ENCODE peak calls at places on chromosome 6, in seven cellular contexts. One of them, this sample, is unnamed. For H3K27me3, the result is how much of the 10 kb centered on the place peaks cover.

GRCh38 chr6:106469882-106470281 is 109.4 kb downstream of the CRYBG1 start:
- DNase-seq in IMR-90: no peak
- DNase-seq in heart left ventricle: no peak
- DNase-seq in transverse colon: peak
- DNase-seq in body of pancreas: no peak
- DNase-seq in breast epithelium: no peak
- DNase-seq in upper lobe of left lung: no peak
- DNase-seq in this sample: no peak

GRCh38 chr6:166556871-166557322 is 29.6 kb downstream of the RAMACL start:
- DNase-seq in IMR-90: peak
- DNase-seq in heart left ventricle: peak
- DNase-seq in transverse colon: peak
- DNase-seq in body of pancreas: peak
- DNase-seq in breast epithelium: peak
- DNase-seq in upper lobe of left lung: peak
- DNase-seq in this sample: peak

GRCh38 chr6:148952147-148953041 is 205.6 kb downstream of the UST start:
- DNase-seq in IMR-90: peak
- DNase-seq in heart left ventricle: no peak
- DNase-seq in transverse colon: no peak
- DNase-seq in body of pancreas: no peak
- DNase-seq in breast epithelium: no peak
- DNase-seq in upper lobe of left lung: no peak
- DNase-seq in this sample: no peak

GRCh38 chr6:113433506-113433991 is 423.6 kb upstream of the MARCKS start:
- DNase-seq in IMR-90: peak
- DNase-seq in heart left ventricle: peak
- DNase-seq in transverse colon: peak
- DNase-seq in body of pancreas: peak
- DNase-seq in breast epithelium: peak
- DNase-seq in upper lobe of left lung: peak
- DNase-seq in this sample: no peak

GRCh38 chr6:46821348-46821992 is 28.3 kb downstream of the MEP1A start:
- DNase-seq in IMR-90: no peak
- DNase-seq in heart left ventricle: no peak
- DNase-seq in transverse colon: no peak
- DNase-seq in body of pancreas: no peak
- DNase-seq in breast epithelium: no peak
- DNase-seq in upper lobe of left lung: no peak
- DNase-seq in this sample: no peak

GRCh38 chr6:34155471-34156300 is 9.8 kb upstream of the GRM4 start:
- DNase-seq in IMR-90: no peak
- DNase-seq in heart left ventricle: no peak
- DNase-seq in transverse colon: no peak
- DNase-seq in body of pancreas: no peak
- DNase-seq in breast epithelium: peak
- DNase-seq in upper lobe of left lung: no peak
- DNase-seq in this sample: no peak

GRCh38 chr6:26087284-26088115 is at the start of gene HFE:
- DNase-seq in IMR-90: peak
- DNase-seq in heart left ventricle: peak
- DNase-seq in transverse colon: peak
- DNase-seq in body of pancreas: peak
- DNase-seq in breast epithelium: no peak
- DNase-seq in upper lobe of left lung: peak
- DNase-seq in this sample: no peak

GRCh38 chr6:24667378-24667803 is 514 bp downstream of the ACOT13 start:
- DNase-seq in IMR-90: peak
- DNase-seq in heart left ventricle: no peak
- DNase-seq in transverse colon: peak
- DNase-seq in body of pancreas: no peak
- DNase-seq in breast epithelium: no peak
- DNase-seq in upper lobe of left lung: no peak
- DNase-seq in this sample: no peak

GRCh38 chr6:40585661-40586269 is 1.4 kb downstream of the LRFN2 start:
- DNase-seq in IMR-90: no peak
- DNase-seq in heart left ventricle: no peak
- DNase-seq in transverse colon: no peak
- DNase-seq in body of pancreas: no peak
- DNase-seq in breast epithelium: no peak
- DNase-seq in upper lobe of left lung: no peak
- DNase-seq in this sample: no peak

GRCh38 chr6:54935739-54936138 is 89.2 kb downstream of the FAM83B start:
- DNase-seq in IMR-90: peak
- DNase-seq in heart left ventricle: no peak
- DNase-seq in transverse colon: no peak
- DNase-seq in body of pancreas: no peak
- DNase-seq in breast epithelium: no peak
- DNase-seq in upper lobe of left lung: no peak
- DNase-seq in this sample: no peak

GRCh38 chr6:125377621-125378020 is 75.9 kb upstream of the HDDC2 start:
- DNase-seq in IMR-90: peak
- DNase-seq in heart left ventricle: no peak
- DNase-seq in transverse colon: no peak
- DNase-seq in body of pancreas: no peak
- DNase-seq in breast epithelium: no peak
- DNase-seq in upper lobe of left lung: no peak
- DNase-seq in this sample: no peak

GRCh38 chr6:165562421-165563090 is 100.5 kb downstream of the PDE10A start:
- DNase-seq in IMR-90: peak
- DNase-seq in heart left ventricle: no peak
- DNase-seq in transverse colon: no peak
- DNase-seq in body of pancreas: no peak
- DNase-seq in breast epithelium: no peak
- DNase-seq in upper lobe of left lung: no peak
- DNase-seq in this sample: no peak

GRCh38 chr6:143223895-143224294 is 163.2 kb downstream of the AIG1 start:
- DNase-seq in IMR-90: no peak
- DNase-seq in heart left ventricle: peak
- DNase-seq in transverse colon: peak
- DNase-seq in body of pancreas: peak
- DNase-seq in breast epithelium: no peak
- DNase-seq in upper lobe of left lung: no peak
- DNase-seq in this sample: no peak

GRCh38 chr6:15754035-15754705 is 91.3 kb upstream of the DTNBP1 start:
- DNase-seq in IMR-90: peak
- DNase-seq in heart left ventricle: no peak
- DNase-seq in transverse colon: no peak
- DNase-seq in body of pancreas: no peak
- DNase-seq in breast epithelium: no peak
- DNase-seq in upper lobe of left lung: no peak
- DNase-seq in this sample: peak

GRCh38 chr6:170254315-170255213 is 36.3 kb downstream of the DLL1 start:
- DNase-seq in IMR-90: no peak
- DNase-seq in heart left ventricle: no peak
- DNase-seq in transverse colon: no peak
- DNase-seq in body of pancreas: peak
- DNase-seq in breast epithelium: peak
- DNase-seq in upper lobe of left lung: no peak
- DNase-seq in this sample: no peak

GRCh38 chr6:111789593-111789992 is 83.7 kb downstream of the FYN start:
- DNase-seq in IMR-90: peak
- DNase-seq in heart left ventricle: peak
- DNase-seq in transverse colon: no peak
- DNase-seq in body of pancreas: no peak
- DNase-seq in breast epithelium: no peak
- DNase-seq in upper lobe of left lung: no peak
- DNase-seq in this sample: no peak

GRCh38 chr6:117616971-117617765 is 14.9 kb upstream of the GOPC start:
- DNase-seq in IMR-90: no peak
- DNase-seq in heart left ventricle: no peak
- DNase-seq in transverse colon: no peak
- DNase-seq in body of pancreas: no peak
- DNase-seq in breast epithelium: no peak
- DNase-seq in upper lobe of left lung: no peak
- DNase-seq in this sample: no peak

GRCh38 chr6:98137391-98137790 is 697.0 kb upstream of the POU3F2 start:
- DNase-seq in IMR-90: no peak
- DNase-seq in heart left ventricle: no peak
- DNase-seq in transverse colon: no peak
- DNase-seq in body of pancreas: no peak
- DNase-seq in breast epithelium: no peak
- DNase-seq in upper lobe of left lung: no peak
- DNase-seq in this sample: no peak

GRCh38 chr6:2157441-2158127 is 87.8 kb downstream of the GMDS start:
- DNase-seq in IMR-90: peak
- DNase-seq in heart left ventricle: no peak
- DNase-seq in transverse colon: no peak
- DNase-seq in body of pancreas: no peak
- DNase-seq in breast epithelium: no peak
- DNase-seq in upper lobe of left lung: no peak
- DNase-seq in this sample: no peak

GRCh38 chr6:134908906-134909516 is 40.9 kb downstream of the ALDH8A1 start:
- DNase-seq in IMR-90: peak
- DNase-seq in heart left ventricle: peak
- DNase-seq in transverse colon: peak
- DNase-seq in body of pancreas: peak
- DNase-seq in breast epithelium: no peak
- DNase-seq in upper lobe of left lung: peak
- DNase-seq in this sample: peak

GRCh38 chr6:158087519-158087867 is 80.6 kb downstream of the SERAC1 start:
- DNase-seq in IMR-90: no peak
- DNase-seq in heart left ventricle: no peak
- DNase-seq in transverse colon: no peak
- DNase-seq in body of pancreas: no peak
- DNase-seq in breast epithelium: no peak
- DNase-seq in upper lobe of left lung: no peak
- DNase-seq in this sample: no peak

GRCh38 chr6:158085261-158086053 is 82.6 kb downstream of the SERAC1 start:
- DNase-seq in IMR-90: no peak
- DNase-seq in heart left ventricle: no peak
- DNase-seq in transverse colon: no peak
- DNase-seq in body of pancreas: no peak
- DNase-seq in breast epithelium: no peak
- DNase-seq in upper lobe of left lung: no peak
- DNase-seq in this sample: no peak

GRCh38 chr6:158086706-158087518 is 81.2 kb downstream of the SERAC1 start:
- DNase-seq in IMR-90: no peak
- DNase-seq in heart left ventricle: peak
- DNase-seq in transverse colon: peak
- DNase-seq in body of pancreas: peak
- DNase-seq in breast epithelium: no peak
- DNase-seq in upper lobe of left lung: peak
- DNase-seq in this sample: no peak

GRCh38 chr6:158083687-158084325 is 84.3 kb downstream of the SERAC1 start:
- DNase-seq in IMR-90: no peak
- DNase-seq in heart left ventricle: no peak
- DNase-seq in transverse colon: no peak
- DNase-seq in body of pancreas: no peak
- DNase-seq in breast epithelium: no peak
- DNase-seq in upper lobe of left lung: no peak
- DNase-seq in this sample: peak

DNA sequence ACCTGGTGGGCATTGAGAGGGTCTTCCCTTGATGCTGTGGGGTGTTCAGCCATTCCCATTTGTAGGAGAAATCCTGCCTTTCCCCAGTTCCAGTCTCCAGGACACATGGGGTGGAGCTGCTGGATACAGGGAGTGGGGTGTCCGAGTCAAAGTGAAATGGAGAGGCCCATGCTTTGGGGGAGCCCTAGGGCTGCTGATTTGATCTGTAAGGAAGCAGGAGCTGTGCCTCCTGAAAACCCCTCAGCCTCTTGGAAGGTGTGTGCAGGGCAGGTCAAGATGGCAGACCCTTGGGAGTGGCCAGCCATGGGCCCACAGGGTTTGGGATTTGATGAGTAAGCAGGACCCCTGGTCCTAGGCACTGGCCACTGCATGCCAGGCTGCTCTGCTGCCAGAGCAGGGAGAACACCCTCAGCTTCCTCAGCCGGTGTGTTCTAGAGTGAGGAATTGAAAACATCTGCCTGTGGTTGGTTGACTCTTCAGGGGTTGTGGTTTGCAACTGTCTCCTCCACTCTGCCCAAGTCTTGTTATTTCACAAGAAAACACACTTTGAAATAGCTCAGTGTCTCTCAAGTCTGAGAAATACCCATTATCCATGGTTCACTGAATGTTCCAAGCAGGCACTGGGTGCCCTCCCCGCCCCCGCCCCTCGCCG is 81.9 kb downstream of the SERAC1 start:
- DNase-seq in IMR-90: peak
- DNase-seq in heart left ventricle: no peak
- DNase-seq in transverse colon: no peak
- DNase-seq in body of pancreas: no peak
- DNase-seq in breast epithelium: no peak
- DNase-seq in upper lobe of left lung: no peak
- DNase-seq in this sample: no peak
- TF ChIP-seq POLR2A in IMR-90: no peak
- TF ChIP-seq POLR2A in heart left ventricle: no peak
- TF ChIP-seq POLR2A in transverse colon: no peak
- TF ChIP-seq POLR2A in body of pancreas: no peak
- TF ChIP-seq POLR2A in breast epithelium: no peak
- TF ChIP-seq POLR2A in upper lobe of left lung: no peak
- TF ChIP-seq POLR2A in this sample: no peak

GRCh38 chr6:84748331-84748730 is 16.1 kb downstream of the TBX18 start:
- DNase-seq in IMR-90: no peak
- DNase-seq in heart left ventricle: no peak
- DNase-seq in transverse colon: no peak
- DNase-seq in body of pancreas: no peak
- DNase-seq in breast epithelium: no peak
- DNase-seq in upper lobe of left lung: no peak
- DNase-seq in this sample: no peak
- H3K27me3 ChIP-seq in IMR-90: under half
- H3K27me3 ChIP-seq in heart left ventricle: under half
- H3K27me3 ChIP-seq in transverse colon: under half
- H3K27me3 ChIP-seq in body of pancreas: under half
- H3K27me3 ChIP-seq in breast epithelium: under half
- H3K27me3 ChIP-seq in upper lobe of left lung: under half
- H3K27me3 ChIP-seq in this sample: under half

GRCh38 chr6:36075656-36076055 is 48.0 kb downstream of the MAPK14 start:
- DNase-seq in IMR-90: no peak
- DNase-seq in heart left ventricle: no peak
- DNase-seq in transverse colon: no peak
- DNase-seq in body of pancreas: peak
- DNase-seq in breast epithelium: no peak
- DNase-seq in upper lobe of left lung: no peak
- DNase-seq in this sample: no peak
- TF ChIP-seq CTCF in IMR-90: no peak
- TF ChIP-seq CTCF in heart left ventricle: no peak
- TF ChIP-seq CTCF in transverse colon: peak
- TF ChIP-seq CTCF in body of pancreas: no peak
- TF ChIP-seq CTCF in breast epithelium: no peak
- TF ChIP-seq CTCF in upper lobe of left lung: no peak
- TF ChIP-seq CTCF in this sample: no peak

GRCh38 chr6:72916906-72917305 is 295.0 kb downstream of the KCNQ5 start:
- DNase-seq in IMR-90: no peak
- DNase-seq in heart left ventricle: no peak
- DNase-seq in transverse colon: no peak
- DNase-seq in body of pancreas: no peak
- DNase-seq in breast epithelium: no peak
- DNase-seq in upper lobe of left lung: no peak
- DNase-seq in this sample: no peak
- TF ChIP-seq POLR2A in IMR-90: no peak
- TF ChIP-seq POLR2A in heart left ventricle: no peak
- TF ChIP-seq POLR2A in transverse colon: no peak
- TF ChIP-seq POLR2A in body of pancreas: no peak
- TF ChIP-seq POLR2A in breast epithelium: no peak
- TF ChIP-seq POLR2A in upper lobe of left lung: no peak
- TF ChIP-seq POLR2A in this sample: no peak

This sample was measured in esophagus muscularis mucosa.